ENCODE peak calls at places on chromosomes 3 and 15, in nine cellular contexts. C is neural progenitor cell, V is heart left ventricle, H is body of pancreas, J is colonic mucosa, A is fibroblast of lung, O is breast epithelium, I is psoas muscle, M is HCT116. W is an unnamed sample.

GRCh38 chr3:74613566-74613965 is 893 bp downstream of the CNTN3 start:
- DNase-seq in O (no peak), I (no peak), A (no peak), M (no peak), C (peak; percentile 23), H (peak; percentile 36), V (no peak), J (peak; percentile 52), W (peak; percentile 50)

GRCh38 chr3:196942915-196943277 is 568 bp upstream of the NCBP2 start:
- DNase-seq in O (no peak), C (no peak), H (peak; percentile 21), V (no peak), M (no peak), A (no peak), I (peak; percentile 39), J (peak; percentile 47), W (peak; percentile 74)

GRCh38 chr15:36334059-36334458 is 245.4 kb upstream of the CDIN1 start:
- DNase-seq in O (no peak), I (no peak), M (no peak), J (no peak), V (no peak), H (no peak), A (peak; percentile 63), C (no peak), W (no peak)

GRCh38 chr15:80246425-80246894 is 5.6 kb downstream of the CTXND1 start:
- DNase-seq in I (no peak), M (no peak), V (no peak), H (peak; percentile 22), C (no peak), A (no peak), O (no peak), J (no peak), W (no peak)

GRCh38 chr3:103499132-103499885 is 1064.5 kb downstream of the ZPLD1 start:
- DNase-seq in O (no peak), J (no peak), I (no peak), V (no peak), M (no peak), C (no peak), A (peak; percentile 5), H (no peak), W (no peak)

GRCh38 chr15:75231836-75232235 is 26.3 kb upstream of the GOLGA6C start:
- DNase-seq in A (no peak), O (no peak), V (no peak), M (no peak), H (no peak), J (no peak), C (no peak), I (no peak), W (no peak)

GRCh38 chr3:195003006-195003892 is 267.7 kb downstream of the XXYLT1 start:
- DNase-seq in A (peak; percentile 51), C (no peak), M (no peak), I (peak; percentile 78), J (peak; percentile 9), V (peak; percentile 67), H (peak; percentile 54), O (no peak), W (peak; percentile 22)

GRCh38 chr15:75104804-75105557 is 81.6 kb downstream of the PPCDC start:
- DNase-seq in O (no peak), J (peak; percentile 66), I (no peak), H (peak; percentile 64), M (peak; percentile 88), A (peak; percentile 89), C (no peak), V (peak; percentile 52), W (no peak)

GRCh38 chr3:66037330-66037985 is 1.3 kb downstream of the MAGI1 start:
- DNase-seq in M (no peak), H (peak; percentile 74), J (peak; percentile 60), A (peak; percentile 36), V (peak; percentile 67), I (peak; percentile 28), C (peak; percentile 74), O (peak; percentile 61), W (peak; percentile 61)

GRCh38 chr3:47643092-47643491 is 64.4 kb upstream of the CSPG5 start:
- DNase-seq in I (no peak), V (no peak), C (no peak), J (no peak), H (no peak), O (no peak), A (no peak), M (no peak), W (no peak)

GRCh38 chr15:31484369-31484951 is 157.8 kb downstream of the KLF13 start:
- DNase-seq in O (no peak), M (no peak), V (no peak), A (no peak), J (peak; percentile 18), H (no peak), C (no peak), I (no peak), W (no peak)

GRCh38 chr3:196096382-196096953 is 14.6 kb upstream of the TFRC start:
- DNase-seq in H (peak; percentile 62), O (no peak), V (peak; percentile 60), M (no peak), C (no peak), A (no peak), J (peak; percentile 45), I (peak; percentile 51), W (peak; percentile 57)

GRCh38 chr3:123447749-123448502 is 964 bp downstream of the ADCY5 start:
- DNase-seq in A (no peak), I (no peak), V (no peak), O (no peak), J (no peak), C (peak; percentile 82), M (no peak), H (no peak), W (peak; percentile 68)

GRCh38 chr3:190443257-190443656 is 6.4 kb downstream of the TMEM207 start:
- DNase-seq in H (no peak), O (no peak), C (peak; percentile 10), M (no peak), A (peak; percentile 43), V (no peak), I (no peak), J (no peak), W (no peak)

GRCh38 chr15:99076555-99077308 is 28.1 kb upstream of the SYNM start:
- DNase-seq in M (peak; percentile 68), I (no peak), O (peak; percentile 62), V (peak; percentile 60), H (peak; percentile 81), A (peak; percentile 88), C (peak; percentile 83), J (peak; percentile 55), W (peak; percentile 33)
- H3K4me3 ChIP-seq in M (peak overlapping the region; percentile 48), I (peak overlapping the region; percentile 45), O (peak overlapping the region; percentile 37), V (peak overlapping the region; percentile 32), H (no peak overlapping the region), A (no peak overlapping the region), C (peak overlapping the region; percentile 33), J (no peak overlapping the region), W (no peak overlapping the region)

GRCh38 chr3:46086083-46086437 is 58.8 kb upstream of the XCR1 start:
- DNase-seq in C (no peak), J (no peak), V (no peak), O (no peak), I (no peak), H (no peak), M (no peak), A (no peak), W (no peak)

GRCh38 chr3:46089237-46090011 is 62.1 kb upstream of the XCR1 start:
- DNase-seq in O (no peak), C (no peak), I (peak; percentile 58), H (peak; percentile 84), A (peak; percentile 94), V (peak; percentile 57), J (peak; percentile 38), M (no peak), W (peak; percentile 30)

GRCh38 chr3:46090161-46090591 is 62.9 kb upstream of the XCR1 start:
- DNase-seq in I (no peak), A (no peak), O (no peak), M (no peak), C (no peak), J (no peak), H (no peak), V (no peak), W (no peak)

GRCh38 chr3:46085421-46086082 is 58.3 kb upstream of the XCR1 start:
- DNase-seq in M (no peak), O (no peak), I (no peak), H (no peak), A (no peak), V (no peak), C (no peak), J (no peak), W (no peak)

GRCh38 chr3:46087871-46088270 is 60.6 kb upstream of the XCR1 start:
- DNase-seq in A (peak; percentile 75), I (no peak), J (no peak), V (no peak), C (no peak), H (no peak), O (no peak), M (no peak), W (no peak)
- TF ChIP-seq CTCF in A (peak; percentile 40), I (no peak), J (no peak), V (no peak), C (peak; percentile 8), H (no peak), O (no peak), M (no peak), W (no peak)

DNA sequence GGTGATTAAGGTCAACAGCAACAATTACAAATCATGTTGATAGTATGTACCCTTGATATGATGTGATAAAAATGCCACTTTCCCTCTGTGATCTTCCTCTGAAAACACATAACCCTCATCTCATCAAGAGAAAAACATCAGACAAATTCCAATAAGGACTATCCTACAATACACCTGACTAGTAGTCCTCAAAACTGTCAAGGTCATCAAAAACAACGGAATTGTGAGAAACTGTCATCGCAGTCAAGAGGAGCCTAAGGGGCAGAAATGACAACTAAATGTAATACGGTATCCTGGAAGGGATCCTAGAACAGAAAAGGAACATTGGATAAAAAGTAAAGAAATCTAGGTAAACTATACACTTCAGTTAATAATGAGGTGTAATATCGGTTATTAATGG is 59.2 kb downstream of the OSBPL10 start:
- DNase-seq in V (no peak), I (no peak), M (no peak), J (no peak), A (no peak), O (no peak), C (no peak), H (no peak), W (no peak)
- H3K4me1 ChIP-seq in V (peaks cover 20% of the 10 kb centered on the region), I (no peaks in the 10 kb centered on the region), M (peaks cover 8% of the 10 kb centered on the region), J (no peaks in the 10 kb centered on the region), A (no peaks in the 10 kb centered on the region), O (peaks cover 5% of the 10 kb centered on the region), C (peaks cover 22% of the 10 kb centered on the region), H (peaks cover 4% of the 10 kb centered on the region), W (peaks cover 10% of the 10 kb centered on the region)

GRCh38 chr3:177299250-177299649 is 102.0 kb upstream of the TBL1XR1 start:
- DNase-seq in V (no peak), I (no peak), A (no peak), M (no peak), O (no peak), H (no peak), J (no peak), C (no peak), W (no peak)

GRCh38 chr3:177300039-177300833 is 103.0 kb upstream of the TBL1XR1 start:
- DNase-seq in V (peak; percentile 20), I (no peak), J (peak; percentile 86), H (peak; percentile 47), M (no peak), O (no peak), A (peak; percentile 31), C (peak; percentile 14), W (peak; percentile 82)

GRCh38 chr3:177306252-177306651 is 109.0 kb upstream of the TBL1XR1 start:
- DNase-seq in M (no peak), C (no peak), I (no peak), A (peak; percentile 61), O (no peak), V (no peak), J (no peak), H (no peak), W (no peak)

GRCh38 chr3:177295116-177295515 is 97.8 kb upstream of the TBL1XR1 start:
- DNase-seq in I (no peak), M (no peak), H (no peak), C (no peak), J (peak; percentile 86), V (no peak), O (no peak), A (no peak), W (peak; percentile 80)

GRCh38 chr3:177300842-177301241 is 103.6 kb upstream of the TBL1XR1 start:
- DNase-seq in H (no peak), A (no peak), J (no peak), V (no peak), M (no peak), I (no peak), C (no peak), O (no peak), W (no peak)
- H3K4me3 ChIP-seq in H (no peak overlapping the region), A (no peak overlapping the region), J (no peak overlapping the region), V (no peak overlapping the region), M (no peak overlapping the region), I (no peak overlapping the region), C (no peak overlapping the region), O (no peak overlapping the region), W (no peak overlapping the region)

W was measured in mucosa of descending colon.